ENCODE peak calls at places on chromosomes 2 and 18, in seven cellular contexts. One of them, this sample, is unnamed.

GRCh38 chr2:17309186-17309585 is 209.1 kb downstream of the RAD51AP2 start:
- DNase-seq in GM12878: no peak
- DNase-seq in HCT116: no peak
- DNase-seq in HepG2: no peak
- DNase-seq in K562: no peak
- DNase-seq in H1: no peak
- DNase-seq in IMR-90: no peak
- DNase-seq in this sample: no peak

GRCh38 chr18:22314001-22314400 is 103.7 kb downstream of the CTAGE1 start:
- DNase-seq in H1: no peak
- DNase-seq in IMR-90: peak
- DNase-seq in HCT116: no peak
- DNase-seq in GM12878: no peak
- DNase-seq in K562: no peak
- DNase-seq in HepG2: no peak
- DNase-seq in this sample: no peak

GRCh38 chr2:182456784-182457183 is 29.9 kb upstream of the PDE1A start:
- DNase-seq in H1: no peak
- DNase-seq in HepG2: no peak
- DNase-seq in GM12878: no peak
- DNase-seq in K562: no peak
- DNase-seq in IMR-90: peak
- DNase-seq in HCT116: no peak
- DNase-seq in this sample: no peak

GRCh38 chr2:34003795-34004194 is 404.7 kb upstream of the FAM98A start:
- DNase-seq in HepG2: no peak
- DNase-seq in HCT116: no peak
- DNase-seq in GM12878: no peak
- DNase-seq in H1: no peak
- DNase-seq in K562: no peak
- DNase-seq in IMR-90: no peak
- DNase-seq in this sample: no peak

GRCh38 chr2:62814132-62814531 is 108.6 kb downstream of the EHBP1 start:
- DNase-seq in GM12878: no peak
- DNase-seq in HepG2: no peak
- DNase-seq in K562: peak
- DNase-seq in HCT116: no peak
- DNase-seq in IMR-90: peak
- DNase-seq in H1: no peak
- DNase-seq in this sample: no peak

GRCh38 chr2:237131749-237132148 is 46.1 kb downstream of the COPS8 start:
- DNase-seq in HepG2: no peak
- DNase-seq in K562: no peak
- DNase-seq in HCT116: no peak
- DNase-seq in GM12878: no peak
- DNase-seq in IMR-90: no peak
- DNase-seq in H1: no peak
- DNase-seq in this sample: no peak

GRCh38 chr2:113309655-113310387 is 31.1 kb upstream of the PAX8 start:
- DNase-seq in HCT116: no peak
- DNase-seq in HepG2: no peak
- DNase-seq in H1: no peak
- DNase-seq in GM12878: no peak
- DNase-seq in IMR-90: peak
- DNase-seq in K562: no peak
- DNase-seq in this sample: no peak

GRCh38 chr2:146986161-146986560 is 858.7 kb upstream of the ACVR2A start:
- DNase-seq in H1: no peak
- DNase-seq in K562: no peak
- DNase-seq in IMR-90: no peak
- DNase-seq in GM12878: peak
- DNase-seq in HepG2: no peak
- DNase-seq in HCT116: no peak
- DNase-seq in this sample: peak

GRCh38 chr2:73823916-73824523 is 4.7 kb upstream of the STAMBP start:
- DNase-seq in K562: peak
- DNase-seq in HCT116: peak
- DNase-seq in IMR-90: peak
- DNase-seq in HepG2: peak
- DNase-seq in GM12878: peak
- DNase-seq in H1: no peak
- DNase-seq in this sample: peak

GRCh38 chr2:158325031-158325781 is 131.3 kb downstream of the CCDC148 start:
- DNase-seq in IMR-90: peak
- DNase-seq in K562: no peak
- DNase-seq in HepG2: peak
- DNase-seq in H1: no peak
- DNase-seq in HCT116: no peak
- DNase-seq in GM12878: no peak
- DNase-seq in this sample: no peak

GRCh38 chr2:234249873-234250272 is 199.4 kb downstream of the SPP2 start:
- DNase-seq in H1: no peak
- DNase-seq in K562: no peak
- DNase-seq in GM12878: no peak
- DNase-seq in IMR-90: peak
- DNase-seq in HCT116: no peak
- DNase-seq in HepG2: no peak
- DNase-seq in this sample: peak

GRCh38 chr2:20052872-20053281 is 1.4 kb upstream of the LAPTM4A start:
- DNase-seq in GM12878: no peak
- DNase-seq in HCT116: peak
- DNase-seq in K562: peak
- DNase-seq in IMR-90: peak
- DNase-seq in H1: no peak
- DNase-seq in HepG2: no peak
- DNase-seq in this sample: peak
- TF ChIP-seq POLR2A in GM12878: no peak
- TF ChIP-seq POLR2A in HCT116: no peak
- TF ChIP-seq POLR2A in K562: no peak
- TF ChIP-seq POLR2A in IMR-90: no peak
- TF ChIP-seq POLR2A in H1: no peak
- TF ChIP-seq POLR2A in HepG2: no peak
- TF ChIP-seq POLR2A in this sample: no peak

DNA sequence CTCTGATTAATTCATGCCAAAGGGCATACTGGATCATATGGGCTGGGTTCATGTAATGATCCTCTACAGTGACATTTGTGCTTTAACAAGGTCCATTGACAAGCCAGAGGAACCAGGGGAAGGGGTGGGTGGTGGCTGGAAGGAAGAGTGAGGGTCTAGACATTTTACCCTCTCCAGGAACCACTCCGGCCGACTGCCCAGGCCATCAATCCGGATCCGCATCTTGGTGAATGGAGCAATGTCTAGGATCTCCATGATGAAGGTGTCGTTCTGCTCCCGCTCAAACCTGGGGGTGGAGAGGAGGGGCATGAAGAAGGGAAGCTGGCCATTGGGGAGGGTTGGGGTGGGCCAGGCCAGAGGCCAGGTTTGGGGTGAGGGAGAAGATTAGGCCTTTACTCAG is 147.5 kb downstream of the LOXHD1 start:
- DNase-seq in H1: no peak
- DNase-seq in IMR-90: no peak
- DNase-seq in K562: no peak
- DNase-seq in HCT116: no peak
- DNase-seq in GM12878: no peak
- DNase-seq in HepG2: no peak
- DNase-seq in this sample: no peak
- H2AFZ ChIP-seq in H1: no peak
- H2AFZ ChIP-seq in IMR-90: no peak
- H2AFZ ChIP-seq in K562: no peak
- H2AFZ ChIP-seq in HCT116: no peak
- H2AFZ ChIP-seq in GM12878: no peak
- H2AFZ ChIP-seq in HepG2: no peak
- H2AFZ ChIP-seq in this sample: no peak

DNA sequence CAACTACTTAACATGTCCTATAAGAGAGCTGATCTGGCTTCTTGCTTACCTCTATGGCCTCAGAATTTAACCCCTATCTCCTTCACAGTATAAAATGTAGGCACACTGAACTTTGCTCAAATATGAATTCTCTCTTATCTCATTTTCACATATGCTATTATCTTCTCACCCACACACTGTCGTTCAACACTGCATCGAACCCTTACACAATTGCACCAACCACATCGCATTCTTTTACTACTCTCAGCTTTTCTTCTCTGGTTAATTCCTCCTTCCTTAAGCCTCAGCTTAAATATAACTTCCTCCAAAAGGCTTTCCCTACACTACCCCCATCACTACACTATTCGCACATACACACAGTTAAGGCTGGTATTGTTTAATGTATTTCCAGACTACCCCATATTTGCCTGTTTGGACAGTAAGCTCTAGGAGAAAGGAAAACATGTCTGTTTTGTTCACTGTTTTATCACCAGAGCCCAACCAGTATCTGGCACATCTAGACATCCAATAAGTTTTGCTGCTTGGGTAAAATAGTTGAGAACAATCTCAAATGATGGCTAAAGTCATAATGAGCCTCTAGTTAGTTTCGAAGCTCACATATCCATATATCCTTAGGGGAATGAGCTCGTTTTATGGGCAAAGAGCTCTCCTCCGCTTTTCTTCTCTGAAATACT is 47.7 kb downstream of the HIBCH start:
- DNase-seq in H1: no peak
- DNase-seq in GM12878: no peak
- DNase-seq in HCT116: no peak
- DNase-seq in K562: peak
- DNase-seq in IMR-90: no peak
- DNase-seq in HepG2: no peak
- DNase-seq in this sample: no peak
- TF ChIP-seq POLR2A in H1: no peak
- TF ChIP-seq POLR2A in GM12878: no peak
- TF ChIP-seq POLR2A in HCT116: no peak
- TF ChIP-seq POLR2A in K562: peak
- TF ChIP-seq POLR2A in IMR-90: no peak
- TF ChIP-seq POLR2A in HepG2: no peak
- TF ChIP-seq POLR2A in this sample: no peak

DNA sequence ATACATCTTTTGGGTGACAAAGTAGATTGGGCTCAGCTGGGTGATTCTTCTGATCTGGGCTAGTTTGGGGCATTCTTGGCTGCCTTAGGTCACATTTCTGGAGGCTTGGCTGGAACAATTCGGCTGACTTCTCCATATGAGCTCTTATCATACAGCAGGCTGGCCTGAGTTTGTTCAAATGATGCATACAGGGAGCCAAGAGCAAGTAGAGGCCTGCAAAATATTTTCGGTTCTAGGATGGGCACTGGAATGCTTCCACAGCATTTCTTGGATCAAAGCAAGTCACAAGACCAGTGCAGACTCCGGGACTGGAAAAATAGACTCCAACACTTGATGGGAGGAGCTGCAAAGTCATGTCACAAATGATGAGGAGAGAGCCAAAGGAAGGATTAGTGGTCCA is 98.4 kb downstream of the SCG2 start:
- DNase-seq in HepG2: no peak
- DNase-seq in GM12878: no peak
- DNase-seq in H1: no peak
- DNase-seq in HCT116: no peak
- DNase-seq in IMR-90: no peak
- DNase-seq in K562: no peak
- DNase-seq in this sample: no peak
- H2AFZ ChIP-seq in HepG2: no peak
- H2AFZ ChIP-seq in GM12878: no peak
- H2AFZ ChIP-seq in H1: no peak
- H2AFZ ChIP-seq in HCT116: no peak
- H2AFZ ChIP-seq in IMR-90: peak
- H2AFZ ChIP-seq in K562: no peak
- H2AFZ ChIP-seq in this sample: no peak

GRCh38 chr2:241308267-241308666 is 7.2 kb downstream of the HDLBP start:
- DNase-seq in GM12878: no peak
- DNase-seq in K562: no peak
- DNase-seq in H1: no peak
- DNase-seq in HCT116: no peak
- DNase-seq in IMR-90: no peak
- DNase-seq in HepG2: no peak
- DNase-seq in this sample: no peak

GRCh38 chr2:241308832-241309500 is 6.5 kb downstream of the HDLBP start:
- DNase-seq in HCT116: no peak
- DNase-seq in HepG2: no peak
- DNase-seq in IMR-90: no peak
- DNase-seq in GM12878: no peak
- DNase-seq in H1: no peak
- DNase-seq in K562: no peak
- DNase-seq in this sample: no peak

GRCh38 chr2:241310917-241311566 is 4.4 kb downstream of the HDLBP start:
- DNase-seq in HCT116: no peak
- DNase-seq in GM12878: no peak
- DNase-seq in K562: no peak
- DNase-seq in HepG2: no peak
- DNase-seq in IMR-90: no peak
- DNase-seq in H1: no peak
- DNase-seq in this sample: no peak

GRCh38 chr2:241312082-241312481 is 3.4 kb downstream of the HDLBP start:
- DNase-seq in GM12878: no peak
- DNase-seq in IMR-90: peak
- DNase-seq in H1: no peak
- DNase-seq in HepG2: no peak
- DNase-seq in HCT116: no peak
- DNase-seq in K562: no peak
- DNase-seq in this sample: no peak

DNA sequence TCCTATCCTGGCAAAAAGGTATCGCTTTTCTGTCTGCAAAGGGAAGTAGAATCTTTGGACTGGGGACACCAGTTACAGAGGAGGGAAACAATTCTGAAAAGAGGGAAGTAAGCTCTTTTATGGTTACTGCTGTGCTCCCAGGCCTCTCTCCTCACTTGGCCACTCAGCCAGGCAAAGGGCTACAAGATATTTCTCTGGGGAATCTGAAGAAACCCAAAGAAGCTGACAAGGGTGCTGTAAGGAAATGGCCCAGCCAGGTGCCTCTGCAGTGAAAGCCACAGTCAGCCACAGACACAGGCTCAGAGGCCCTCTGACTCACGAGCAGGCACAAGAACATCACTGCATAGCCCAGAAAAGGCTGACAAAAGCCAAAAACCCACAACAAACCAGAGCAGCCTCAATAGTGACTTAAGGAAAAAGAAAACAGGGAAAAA is 5.8 kb downstream of the HDLBP start:
- DNase-seq in GM12878: peak
- DNase-seq in H1: peak
- DNase-seq in IMR-90: peak
- DNase-seq in K562: no peak
- DNase-seq in HepG2: no peak
- DNase-seq in HCT116: no peak
- DNase-seq in this sample: no peak
- TF ChIP-seq POLR2A in GM12878: peak
- TF ChIP-seq POLR2A in H1: no peak
- TF ChIP-seq POLR2A in IMR-90: no peak
- TF ChIP-seq POLR2A in K562: no peak
- TF ChIP-seq POLR2A in HepG2: no peak
- TF ChIP-seq POLR2A in HCT116: no peak
- TF ChIP-seq POLR2A in this sample: no peak

DNA sequence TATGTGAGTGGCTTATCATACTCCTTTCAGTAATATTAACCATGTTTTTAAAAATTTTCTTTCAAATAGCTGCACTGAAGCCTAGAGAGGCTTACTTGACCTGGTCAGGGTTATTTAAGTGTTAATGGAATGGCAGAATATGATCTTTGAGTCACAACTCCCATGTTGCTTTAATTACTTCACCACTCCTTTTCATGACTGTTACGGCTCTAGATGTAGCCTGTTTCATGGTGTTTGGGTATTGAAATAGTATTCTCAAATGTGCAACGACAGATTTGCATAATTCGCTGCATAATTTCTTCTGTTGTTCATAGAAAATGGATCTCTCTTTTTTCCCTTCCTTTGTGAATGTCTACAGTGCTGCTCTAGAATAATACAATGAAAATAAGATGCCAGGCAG is 51.6 kb upstream of the PLA2R1 start:
- DNase-seq in K562: no peak
- DNase-seq in HCT116: no peak
- DNase-seq in H1: no peak
- DNase-seq in GM12878: no peak
- DNase-seq in IMR-90: no peak
- DNase-seq in HepG2: no peak
- DNase-seq in this sample: no peak
- H2AFZ ChIP-seq in K562: no peak
- H2AFZ ChIP-seq in HCT116: no peak
- H2AFZ ChIP-seq in H1: no peak
- H2AFZ ChIP-seq in GM12878: no peak
- H2AFZ ChIP-seq in IMR-90: no peak
- H2AFZ ChIP-seq in HepG2: no peak
- H2AFZ ChIP-seq in this sample: no peak

This sample was measured in endothelial cell of umbilical vein.